ENCODE peak calls at places on chromosomes 1 and 21, in five cellular contexts. One of them, this sample, is unnamed.

GRCh38 chr1:86621286-86621685 is 74.4 kb downstream of the CLCA4 start:
- DNase-seq in Jurkat, Clone E6-1: no peak
- DNase-seq in hippocampal formation: no peak
- DNase-seq in left ventricle myocardium superior: no peak
- DNase-seq in HCT116: no peak
- DNase-seq in this sample: no peak

GRCh38 chr1:38418195-38419030 is 371.8 kb upstream of the POU3F1 start:
- DNase-seq in hippocampal formation: peak
- DNase-seq in left ventricle myocardium superior: no peak
- DNase-seq in Jurkat, Clone E6-1: no peak
- DNase-seq in HCT116: no peak
- DNase-seq in this sample: no peak

GRCh38 chr1:222387020-222387816 is 160.7 kb downstream of the HHIPL2 start:
- DNase-seq in hippocampal formation: no peak
- DNase-seq in HCT116: peak
- DNase-seq in left ventricle myocardium superior: no peak
- DNase-seq in Jurkat, Clone E6-1: no peak
- DNase-seq in this sample: no peak

GRCh38 chr1:2528966-2529750 is 905 bp downstream of the HES5 start:
- DNase-seq in HCT116: no peak
- DNase-seq in hippocampal formation: no peak
- DNase-seq in Jurkat, Clone E6-1: no peak
- DNase-seq in left ventricle myocardium superior: peak
- DNase-seq in this sample: no peak

GRCh38 chr1:246930830-246931548 is 759 bp downstream of the AHCTF1 start:
- DNase-seq in HCT116: no peak
- DNase-seq in hippocampal formation: peak
- DNase-seq in left ventricle myocardium superior: peak
- DNase-seq in Jurkat, Clone E6-1: no peak
- DNase-seq in this sample: peak

GRCh38 chr1:93620841-93621210 is 60.8 kb downstream of the BCAR3 start:
- DNase-seq in hippocampal formation: no peak
- DNase-seq in HCT116: no peak
- DNase-seq in Jurkat, Clone E6-1: no peak
- DNase-seq in left ventricle myocardium superior: no peak
- DNase-seq in this sample: no peak

GRCh38 chr21:35002879-35003722 is 46.0 kb downstream of the RUNX1 start:
- DNase-seq in hippocampal formation: no peak
- DNase-seq in Jurkat, Clone E6-1: no peak
- DNase-seq in left ventricle myocardium superior: no peak
- DNase-seq in HCT116: no peak
- DNase-seq in this sample: no peak

GRCh38 chr1:189669846-189670245 is 807.8 kb downstream of the BRINP3 start:
- DNase-seq in hippocampal formation: no peak
- DNase-seq in HCT116: no peak
- DNase-seq in Jurkat, Clone E6-1: no peak
- DNase-seq in left ventricle myocardium superior: no peak
- DNase-seq in this sample: no peak

GRCh38 chr1:23791434-23792047 is 596 bp downstream of the LYPLA2 start:
- DNase-seq in left ventricle myocardium superior: no peak
- DNase-seq in HCT116: no peak
- DNase-seq in hippocampal formation: no peak
- DNase-seq in Jurkat, Clone E6-1: no peak
- DNase-seq in this sample: no peak

GRCh38 chr21:37253991-37254390 is 13.1 kb downstream of the VPS26C start:
- DNase-seq in HCT116: no peak
- DNase-seq in left ventricle myocardium superior: no peak
- DNase-seq in Jurkat, Clone E6-1: no peak
- DNase-seq in hippocampal formation: no peak
- DNase-seq in this sample: no peak

GRCh38 chr21:45514311-45515021 is 27.8 kb downstream of the SLC19A1 start:
- DNase-seq in HCT116: no peak
- DNase-seq in left ventricle myocardium superior: peak
- DNase-seq in hippocampal formation: no peak
- DNase-seq in Jurkat, Clone E6-1: no peak
- DNase-seq in this sample: peak

GRCh38 chr1:232285138-232285537 is 344.8 kb downstream of the SIPA1L2 start:
- DNase-seq in HCT116: no peak
- DNase-seq in left ventricle myocardium superior: no peak
- DNase-seq in hippocampal formation: no peak
- DNase-seq in Jurkat, Clone E6-1: no peak
- DNase-seq in this sample: no peak

This sample was measured in Right ventricle myocardium inferior.